ENCODE peak calls at places on chromosomes 1 and 21, in six cellular contexts. S, N, M, L, Y and H are unnamed samples.

GRCh38 chr1:116881879-116882520 is 27.7 kb upstream of the PTGFRN start:
- DNase-seq in M (peak; percentile 56), S (peak; percentile 77), L (peak; percentile 65), N (peak; percentile 25), Y (no peak), H (peak; percentile 44)

GRCh38 chr1:163275222-163275621 is 46.5 kb upstream of the NUF2 start:
- DNase-seq in L (no peak), S (no peak), Y (no peak), N (no peak), M (no peak), H (peak; percentile 21)

GRCh38 chr1:203686091-203686632 is 59.5 kb downstream of the ATP2B4 start:
- DNase-seq in N (no peak), L (no peak), M (no peak), Y (no peak), S (no peak), H (no peak)

GRCh38 chr1:16248603-16249534 is 11.9 kb upstream of the CPLANE2 start:
- DNase-seq in S (peak; percentile 80), M (no peak), L (no peak), N (peak; percentile 93), Y (peak; percentile 90), H (peak; percentile 98)

GRCh38 chr1:199279107-199279506 is 640.3 kb downstream of the PTPRC start:
- DNase-seq in Y (no peak), M (no peak), L (no peak), N (no peak), S (peak; percentile 64), H (peak; percentile 59)

GRCh38 chr1:41379741-41380130 is 18.5 kb downstream of the FOXO6 start:
- DNase-seq in N (no peak), L (no peak), S (no peak), Y (no peak), M (no peak), H (no peak)

GRCh38 chr1:180444522-180444921 is 57.9 kb downstream of the ACBD6 start:
- DNase-seq in L (no peak), S (no peak), N (no peak), M (no peak), Y (peak; percentile 7), H (peak; percentile 13)

GRCh38 chr21:44496900-44497550 is 41.7 kb downstream of the LRRC3 start:
- DNase-seq in M (no peak), S (no peak), N (no peak), Y (peak; percentile 70), L (no peak), H (no peak)

GRCh38 chr1:121538943-121539575 is 354.3 kb downstream of the SRGAP2C start:
- DNase-seq in N (no peak), Y (no peak), S (peak; percentile 47), L (no peak), M (no peak), H (no peak)

GRCh38 chr1:230385930-230386329 is 40.2 kb downstream of the PGBD5 start:
- DNase-seq in S (no peak), L (no peak), Y (no peak), N (no peak), M (no peak), H (no peak)

GRCh38 chr1:6584126-6585080 is 4.6 kb downstream of the ZBTB48 start:
- DNase-seq in N (no peak), M (no peak), S (no peak), L (no peak), Y (no peak), H (no peak)

GRCh38 chr21:14584357-14585095 is 38.4 kb upstream of the SAMSN1 start:
- DNase-seq in S (no peak), M (no peak), Y (no peak), L (no peak), N (no peak), H (peak; percentile 79)

GRCh38 chr1:23304140-23304620 is 39.9 kb downstream of the HNRNPR start:
- DNase-seq in L (no peak), S (no peak), N (no peak), Y (no peak), M (no peak), H (no peak)

GRCh38 chr1:58922302-58923089 is 138.6 kb upstream of the JUN start:
- DNase-seq in N (peak; percentile 27), L (peak; percentile 87), Y (peak; percentile 97), S (peak; percentile 80), M (no peak), H (no peak)

GRCh38 chr1:112894010-112894292 is 62.0 kb downstream of the SLC16A1 start:
- DNase-seq in L (no peak), S (no peak), Y (no peak), M (no peak), N (no peak), H (no peak)

GRCh38 chr1:113074237-113074636 is 1.2 kb downstream of the LRIG2 start:
- DNase-seq in N (no peak), M (no peak), Y (no peak), L (no peak), S (no peak), H (no peak)

GRCh38 chr1:224873645-224874369 is 55.7 kb upstream of the DNAH14 start:
- DNase-seq in S (peak; percentile 5), Y (no peak), L (no peak), N (no peak), M (no peak), H (no peak)